ENCODE peak calls at places on chromosome 21, in eight cellular contexts. U is IMR-90; Z is brain microvascular endothelial cell; D is spleen; A is CD8-positive, alpha-beta T cell; W is heart left ventricle; Y is OCI-LY7; V is fibroblast of mammary gland. T is an unnamed sample.
A peak's percentile ranks its signal among the peaks of the same experiment; 100 is the strongest.

GRCh38 chr21:23963454-23963853 is 1643.8 kb downstream of the MRPL39 start:
- DNase-seq in W (no peak), A (no peak), Y (no peak), Z (peak; percentile 4), V (no peak), D (no peak), U (peak; percentile 17), T (no peak)

GRCh38 chr21:35071347-35071746 is 22.2 kb upstream of the RUNX1 start:
- DNase-seq in V (no peak), W (no peak), Y (no peak), A (no peak), Z (no peak), U (no peak), D (no peak), T (peak; percentile 33)

GRCh38 chr21:38925923-38926322 is 120.2 kb downstream of the ETS2 start:
- DNase-seq in V (peak; percentile 92), A (no peak), D (no peak), W (peak; percentile 74), U (peak; percentile 89), Y (no peak), Z (peak; percentile 82), T (peak; percentile 84)

GRCh38 chr21:38699048-38699447 is 106.7 kb upstream of the ETS2 start:
- DNase-seq in D (no peak), W (no peak), Y (no peak), V (no peak), A (no peak), U (no peak), Z (no peak), T (no peak)

GRCh38 chr21:18218331-18218730 is 26.3 kb upstream of the CHODL start:
- DNase-seq in V (no peak), Y (no peak), D (no peak), W (no peak), U (no peak), A (no peak), Z (no peak), T (no peak)

GRCh38 chr21:41419921-41420862 is 5.8 kb upstream of the MX1 start:
- DNase-seq in V (peak; percentile 87), Y (peak; percentile 79), D (peak; percentile 92), Z (peak; percentile 86), W (peak; percentile 90), A (peak; percentile 49), U (peak; percentile 84), T (peak; percentile 76)

GRCh38 chr21:34143783-34144182 is 70.4 kb downstream of the MRPS6 start:
- DNase-seq in W (no peak), Y (no peak), V (no peak), A (no peak), Z (no peak), D (no peak), U (no peak), T (no peak)

GRCh38 chr21:45120975-45121374 is 46.6 kb downstream of the ADARB1 start:
- DNase-seq in Z (no peak), V (no peak), A (no peak), D (no peak), Y (no peak), U (no peak), W (no peak), T (no peak)

GRCh38 chr21:46662367-46662654 is 26.8 kb downstream of the PRMT2 start:
- DNase-seq in V (no peak), D (no peak), Y (no peak), U (no peak), W (no peak), A (no peak), Z (no peak), T (no peak)

GRCh38 chr21:46115441-46116188 is 17.7 kb downstream of the COL6A2 start:
- DNase-seq in Y (no peak), Z (no peak), W (peak; percentile 5), U (no peak), V (peak; percentile 4), A (no peak), D (peak; percentile 33), T (no peak)

GRCh38 chr21:45590246-45590725 is 48.0 kb upstream of the SLC19A1 start:
- DNase-seq in Z (no peak), Y (peak; percentile 5), D (peak; percentile 91), V (peak; percentile 61), U (peak; percentile 19), W (peak; percentile 64), A (peak; percentile 71), T (peak; percentile 36)

GRCh38 chr21:45388011-45388521 is 16.9 kb upstream of the COL18A1 start:
- DNase-seq in W (peak; percentile 60), U (no peak), A (no peak), D (peak; percentile 55), Y (no peak), V (no peak), Z (no peak), T (no peak)

GRCh38 chr21:45026833-45027232 is 47.5 kb upstream of the ADARB1 start:
- DNase-seq in D (no peak), V (no peak), Z (no peak), Y (no peak), A (no peak), U (no peak), W (no peak), T (no peak)

GRCh38 chr21:38487906-38488639 is 10.2 kb downstream of the ERG start:
- DNase-seq in D (no peak), W (no peak), U (no peak), Y (no peak), Z (no peak), A (no peak), V (no peak), T (no peak)

GRCh38 chr21:35239811-35240219 is 190.7 kb upstream of the RUNX1 start:
- DNase-seq in W (no peak), A (no peak), D (no peak), Z (no peak), Y (no peak), U (no peak), V (peak; percentile 59), T (no peak)

GRCh38 chr21:21860888-21861287 is 862.7 kb downstream of the NCAM2 start:
- DNase-seq in W (no peak), V (peak; percentile 34), U (peak; percentile 40), Y (no peak), Z (no peak), D (no peak), A (no peak), T (no peak)

GRCh38 chr21:14435423-14435822 is 52.5 kb upstream of the HSPA13 start:
- DNase-seq in U (no peak), W (no peak), A (no peak), D (no peak), Z (no peak), V (no peak), Y (no peak), T (no peak)

GRCh38 chr21:30044447-30045064 is 104.8 kb upstream of the GRIK1 start:
- DNase-seq in A (no peak), U (peak; percentile 7), W (no peak), Z (peak; percentile 25), D (no peak), Y (peak; percentile 25), V (peak; percentile 42), T (peak; percentile 48)

GRCh38 chr21:36478941-36479340 is 981 bp downstream of the CLDN14 start:
- DNase-seq in Y (no peak), D (peak; percentile 39), U (no peak), W (no peak), V (no peak), Z (peak; percentile 56), A (no peak), T (no peak)
- TF ChIP-seq CTCF in Y (peak; percentile 57), D (no peak), U (peak; percentile 19), W (no peak), V (no peak), Z (peak; percentile 72), A (no peak), T (peak; percentile 38)

GRCh38 chr21:42423685-42424084 is 20.0 kb downstream of the UBASH3A start:
- DNase-seq in Z (no peak), W (no peak), V (no peak), Y (no peak), A (no peak), U (no peak), D (no peak), T (no peak)
- H3K4me3 ChIP-seq in Z (no peak overlapping the region), W (no peak overlapping the region), V (no peak overlapping the region), Y (no peak overlapping the region), A (no peak overlapping the region), U (no peak overlapping the region), D (no peak overlapping the region), T (no peak overlapping the region)

GRCh38 chr21:31143021-31143420 is 104.7 kb upstream of the KRTAP19-8 start:
- DNase-seq in V (no peak), W (no peak), Y (no peak), Z (no peak), U (peak; percentile 2), A (no peak), D (no peak), T (no peak)

GRCh38 chr21:31142600-31142999 is 104.3 kb upstream of the KRTAP19-8 start:
- DNase-seq in Y (peak; percentile 5), U (no peak), Z (no peak), W (no peak), V (no peak), D (no peak), A (peak; percentile 59), T (no peak)

GRCh38 chr21:31137951-31138350 is 99.7 kb upstream of the KRTAP19-8 start:
- DNase-seq in U (no peak), W (no peak), A (no peak), Y (no peak), V (no peak), Z (no peak), D (no peak), T (no peak)

GRCh38 chr21:31140025-31140424 is 101.7 kb upstream of the KRTAP19-8 start:
- DNase-seq in U (no peak), Z (no peak), D (no peak), V (no peak), Y (no peak), W (no peak), A (no peak), T (no peak)

DNA sequence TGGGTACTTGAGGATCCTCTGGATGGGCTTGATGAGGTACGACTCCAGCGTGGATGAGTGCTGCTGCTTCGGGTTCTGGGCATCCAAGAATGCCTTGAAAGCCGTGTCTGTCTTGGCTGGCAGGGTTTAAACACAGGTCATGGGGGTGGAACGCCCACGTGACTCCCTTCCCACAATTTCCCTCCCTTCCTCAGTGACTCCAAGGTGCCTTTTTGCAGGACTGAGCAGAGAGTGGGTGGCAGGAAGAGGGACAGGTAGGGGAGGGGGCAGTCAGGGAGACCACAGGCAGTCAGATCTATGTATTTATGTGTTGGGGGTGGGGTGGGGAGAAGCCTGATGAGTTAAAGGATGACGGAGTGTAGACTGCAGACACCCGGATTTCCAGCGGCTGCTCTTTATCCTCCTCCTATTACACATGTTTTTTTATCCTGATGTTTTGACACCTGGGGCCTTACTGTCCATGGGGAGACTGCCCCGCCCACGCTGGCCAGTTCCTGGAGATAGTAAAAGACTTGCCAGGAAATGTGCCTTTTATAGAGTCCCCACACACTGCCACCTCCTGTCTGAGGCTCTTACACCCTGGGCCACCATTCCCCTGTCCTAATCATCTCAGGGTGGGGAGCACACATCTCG is 103.2 kb upstream of the KRTAP19-8 start:
- DNase-seq in Y (no peak), D (no peak), Z (no peak), A (no peak), U (no peak), W (no peak), V (no peak), T (no peak)
- TF ChIP-seq CTCF in Y (no peak), D (no peak), Z (no peak), A (no peak), U (no peak), W (no peak), V (no peak), T (no peak)

DNA sequence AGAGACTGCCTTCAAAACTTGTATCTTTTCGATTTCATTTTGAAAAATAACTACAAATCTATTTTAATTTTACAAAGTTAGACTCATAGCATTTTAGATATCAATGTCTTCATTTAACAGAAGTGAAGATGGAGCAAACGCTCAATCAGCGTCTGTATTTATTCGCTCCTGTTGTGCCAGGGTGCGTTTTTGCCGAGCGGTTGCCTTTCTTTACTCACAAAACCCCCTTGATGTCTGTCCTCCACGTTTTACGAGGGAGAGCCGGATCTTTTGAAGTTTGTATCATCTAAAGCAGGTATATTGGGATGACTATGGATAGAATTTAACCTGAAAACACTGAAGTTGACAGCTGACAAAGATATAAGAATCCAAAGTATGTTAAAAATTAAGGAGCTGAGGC is 44.6 kb downstream of the MRPL39 start:
- DNase-seq in V (no peak), A (no peak), Y (no peak), W (no peak), D (no peak), Z (no peak), U (no peak), T (no peak)
- H3K4me3 ChIP-seq in V (peak overlapping the region; percentile 65), A (peak overlapping the region; percentile 80), Y (peak overlapping the region; percentile 63), W (peak overlapping the region; percentile 51), D (peak overlapping the region; percentile 72), Z (peak overlapping the region; percentile 66), U (peak overlapping the region; percentile 77), T (peak overlapping the region; percentile 63)